ENCODE peak calls at places on chromosomes 16 and 17, in ten cellular contexts. H is RWPE1, Q is vagina, A is lower lobe of right lung, L is IMR-90, P is HepG2, X is tibial artery, F is heart left ventricle, Z is stomach, S is H9. Y is an unnamed sample.

GRCh38 chr16:1156111-1156982 is 3.4 kb downstream of the CACNA1H start:
- DNase-seq in P (no peak), Z (no peak), H (no peak), L (no peak), S (no peak), X (no peak), F (no peak), Q (no peak), A (no peak), Y (no peak)

GRCh38 chr17:68182940-68183551 is 64.8 kb upstream of the AMZ2 start:
- DNase-seq in Q (no peak), Z (no peak), H (peak; percentile 47), A (no peak), X (no peak), F (no peak), P (peak; percentile 38), S (peak; percentile 84), L (no peak), Y (no peak)

GRCh38 chr17:81052199-81052997 is 17.4 kb downstream of the BAIAP2 start:
- DNase-seq in F (no peak), H (no peak), P (no peak), A (no peak), Q (no peak), X (no peak), Z (no peak), S (peak; percentile 51), L (no peak), Y (peak; percentile 51)

GRCh38 chr16:89595330-89596060 is 17.9 kb upstream of the DPEP1 start:
- DNase-seq in A (no peak), Z (no peak), S (no peak), H (no peak), L (no peak), X (no peak), Q (no peak), P (no peak), F (no peak), Y (no peak)

GRCh38 chr17:33053641-33054040 is 62.0 kb downstream of the SPACA3 start:
- DNase-seq in X (no peak), P (no peak), F (no peak), A (no peak), H (no peak), L (no peak), S (no peak), Z (no peak), Q (no peak), Y (no peak)

GRCh38 chr16:87464691-87465300 is 28.0 kb downstream of the ZCCHC14 start:
- DNase-seq in X (peak; percentile 94), H (peak; percentile 57), L (peak; percentile 96), A (peak; percentile 75), S (no peak), Q (no peak), P (no peak), Z (peak; percentile 67), F (peak; percentile 82), Y (peak; percentile 73)

GRCh38 chr16:1042776-1043349 is 29.7 kb upstream of the SSTR5 start:
- DNase-seq in X (no peak), Q (no peak), A (no peak), H (no peak), L (no peak), P (no peak), S (no peak), F (no peak), Z (no peak), Y (no peak)

GRCh38 chr16:29738514-29738913 is 7.3 kb downstream of the C16orf54 start:
- DNase-seq in P (no peak), A (no peak), S (no peak), Q (no peak), X (no peak), L (no peak), F (no peak), H (no peak), Z (no peak), Y (no peak)

GRCh38 chr17:75889454-75889853 is 7.3 kb downstream of the TRIM65 start:
- DNase-seq in H (no peak), Q (no peak), F (no peak), Z (no peak), A (no peak), X (no peak), S (no peak), L (no peak), P (no peak), Y (no peak)
- TF ChIP-seq CTCF in H (no peak), Q (no peak), F (no peak), Z (no peak), A (no peak), X (no peak), S (no peak), L (no peak), P (no peak), Y (no peak)

GRCh38 chr16:57894390-57895080 is 76.4 kb downstream of the CNGB1 start:
- DNase-seq in F (no peak), Q (no peak), L (no peak), Z (no peak), A (no peak), S (no peak), X (no peak), H (no peak), P (peak; percentile 99), Y (no peak)
- H3K27ac ChIP-seq in F (no peak overlapping the region), Q (no peak overlapping the region), L (peak overlapping the region; percentile 48), Z (peak overlapping the region; percentile 79), A (peak overlapping the region; percentile 77), S (no peak overlapping the region), X (no peak overlapping the region), H (peak overlapping the region; percentile 57), P (peak overlapping the region; percentile 95), Y (no peak overlapping the region)

GRCh38 chr16:15457390-15457789 is 23.0 kb downstream of the BMERB1 start:
- DNase-seq in A (no peak), P (no peak), H (no peak), X (no peak), F (no peak), Q (no peak), S (no peak), L (no peak), Z (no peak), Y (no peak)
- TF ChIP-seq CTCF in A (no peak), P (no peak), H (no peak), X (no peak), F (no peak), Q (no peak), S (no peak), L (no peak), Z (no peak), Y (no peak)

GRCh38 chr16:50396770-50397525 is 28.2 kb upstream of the BRD7 start:
- DNase-seq in F (no peak), X (no peak), L (peak; percentile 36), A (no peak), Q (peak; percentile 88), H (peak; percentile 95), Z (no peak), S (no peak), P (no peak), Y (no peak)
- H3K27ac ChIP-seq in F (no peak overlapping the region), X (no peak overlapping the region), L (no peak overlapping the region), A (no peak overlapping the region), Q (no peak overlapping the region), H (peak overlapping the region; percentile 79), Z (no peak overlapping the region), S (no peak overlapping the region), P (no peak overlapping the region), Y (no peak overlapping the region)

DNA sequence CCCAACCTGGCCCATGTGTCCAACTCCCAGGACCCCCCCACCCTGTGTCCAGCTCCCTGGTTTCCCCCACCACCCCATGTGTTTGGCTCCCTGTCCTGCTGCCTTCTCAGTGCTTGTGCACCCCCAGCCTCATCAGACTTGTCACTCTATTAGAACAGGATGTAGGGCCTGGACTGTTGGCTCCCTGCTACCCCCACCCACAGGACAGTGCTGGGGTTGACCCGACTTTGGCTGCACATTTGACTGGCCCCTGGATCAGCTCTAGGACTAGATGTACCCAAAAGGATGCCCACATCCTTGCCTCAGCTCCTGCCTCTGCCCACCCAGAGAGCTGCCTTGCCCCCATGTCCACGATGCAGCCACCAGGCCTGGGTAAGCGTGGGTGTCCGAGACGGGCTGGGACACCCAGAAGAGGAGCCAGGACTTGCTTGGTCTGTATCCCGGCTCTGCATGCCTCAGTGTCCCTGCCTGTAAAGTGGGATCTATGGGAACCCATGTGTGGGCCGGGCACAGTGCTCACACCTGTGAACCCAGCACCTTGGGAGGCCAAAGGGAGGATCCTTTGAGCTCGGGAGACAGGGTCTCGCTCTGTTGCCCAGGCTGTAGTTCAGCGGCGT is 1.5 kb upstream of the CCDC57 start:
- DNase-seq in Z (no peak), L (no peak), F (peak; percentile 54), Q (no peak), P (no peak), X (no peak), H (no peak), S (no peak), A (no peak), Y (no peak)
- TF ChIP-seq CTCF in Z (no peak), L (no peak), F (no peak), Q (no peak), P (no peak), X (no peak), H (no peak), S (no peak), A (no peak), Y (no peak)

Y was measured in psoas muscle.